ENCODE peak calls at places on chromosomes 2 and 18, in nine cellular contexts. F is endodermal cell, Z is foreskin fibroblast, C is HCT116, I is GM12865, S is dorsolateral prefrontal cortex, K is fibroblast of lung, H is HepG2, L is suprapubic skin. E is an unnamed sample.

GRCh38 chr2:100820346-100821254 is 661 bp downstream of the NPAS2 start:
- DNase-seq in F (peak; percentile 61), Z (peak; percentile 22), C (no peak), I (no peak), S (no peak), K (no peak), H (no peak), L (peak; percentile 67), E (no peak)

GRCh38 chr2:28956890-28957289 is 24.2 kb upstream of the TOGARAM2 start:
- DNase-seq in F (peak; percentile 71), Z (peak; percentile 77), C (peak; percentile 44), I (no peak), S (no peak), K (peak; percentile 26), H (no peak), L (no peak), E (no peak)

GRCh38 chr2:6909431-6910385 is 7.5 kb upstream of the RNF144A start:
- DNase-seq in F (no peak), Z (no peak), C (no peak), I (peak; percentile 84), S (no peak), K (no peak), H (no peak), L (no peak), E (no peak)

GRCh38 chr2:220466251-220466691 is 838.8 kb downstream of the SLC4A3 start:
- DNase-seq in F (no peak), Z (peak; percentile 49), C (no peak), I (no peak), S (no peak), K (peak; percentile 9), H (no peak), L (no peak), E (no peak)

GRCh38 chr2:97868986-97869721 is 126.6 kb downstream of the TMEM131 start:
- DNase-seq in F (peak; percentile 61), Z (peak; percentile 97), C (peak; percentile 98), I (no peak), S (no peak), K (peak; percentile 94), H (peak; percentile 87), L (no peak), E (no peak)

GRCh38 chr2:11669454-11670291 is at the start of gene NTSR2:
- DNase-seq in F (peak; percentile 94), Z (peak; percentile 83), C (no peak), I (no peak), S (peak; percentile 77), K (peak; percentile 67), H (peak; percentile 51), L (no peak), E (no peak)

GRCh38 chr2:122179492-122180070 is 424.1 kb downstream of the TSN start:
- DNase-seq in F (no peak), Z (no peak), C (no peak), I (no peak), S (no peak), K (no peak), H (no peak), L (no peak), E (no peak)

GRCh38 chr2:240238786-240239185 is 98.3 kb upstream of the OTOS start:
- DNase-seq in F (no peak), Z (no peak), C (no peak), I (no peak), S (no peak), K (no peak), H (no peak), L (no peak), E (peak; percentile 27)

GRCh38 chr2:1622521-1623200 is 121.7 kb downstream of the PXDN start:
- DNase-seq in F (peak; percentile 49), Z (no peak), C (no peak), I (no peak), S (no peak), K (no peak), H (no peak), L (no peak), E (no peak)

GRCh38 chr2:36060133-36060532 is 295.4 kb upstream of the CRIM1 start:
- DNase-seq in F (no peak), Z (no peak), C (no peak), I (no peak), S (no peak), K (no peak), H (no peak), L (no peak), E (no peak)

GRCh38 chr2:15640291-15640711 is 48.6 kb downstream of the DDX1 start:
- DNase-seq in F (no peak), Z (peak; percentile 80), C (no peak), I (no peak), S (no peak), K (peak; percentile 76), H (peak; percentile 43), L (no peak), E (no peak)

GRCh38 chr2:101446869-101447268 is 28.0 kb downstream of the RFX8 start:
- DNase-seq in F (no peak), Z (peak; percentile 86), C (no peak), I (no peak), S (no peak), K (peak; percentile 61), H (no peak), L (no peak), E (no peak)

GRCh38 chr2:69667805-69668382 is 24.4 kb upstream of the AAK1 start:
- DNase-seq in F (peak; percentile 49), Z (peak; percentile 19), C (no peak), I (no peak), S (no peak), K (no peak), H (no peak), L (no peak), E (no peak)

GRCh38 chr2:198387677-198388076 is 583.3 kb downstream of the PLCL1 start:
- DNase-seq in F (no peak), Z (no peak), C (no peak), I (no peak), S (no peak), K (no peak), H (no peak), L (no peak), E (no peak)

GRCh38 chr2:17851731-17852585 is 26.5 kb upstream of the KCNS3 start:
- DNase-seq in F (peak; percentile 82), Z (peak; percentile 86), C (peak; percentile 51), I (peak; percentile 63), S (peak; percentile 69), K (peak; percentile 74), H (peak; percentile 45), L (no peak), E (no peak)

GRCh38 chr2:181959508-181959907 is 26.1 kb upstream of the PPP1R1C start:
- DNase-seq in F (no peak), Z (peak; percentile 36), C (no peak), I (no peak), S (no peak), K (no peak), H (no peak), L (no peak), E (no peak)

GRCh38 chr2:226635221-226635620 is 164.4 kb downstream of the IRS1 start:
- DNase-seq in F (no peak), Z (no peak), C (no peak), I (no peak), S (no peak), K (no peak), H (no peak), L (no peak), E (no peak)
- TF ChIP-seq CTCF in F (no peak), Z (no peak), C (no peak), I (no peak), S (no peak), K (no peak), H (no peak), L (no peak), E (no peak)

GRCh38 chr18:49247786-49248185 is 212.7 kb downstream of the DYM start:
- DNase-seq in F (no peak), Z (peak; percentile 57), C (no peak), I (no peak), S (no peak), K (no peak), H (no peak), L (no peak), E (no peak)

GRCh38 chr18:49251451-49251850 is 209.0 kb downstream of the DYM start:
- DNase-seq in F (no peak), Z (no peak), C (no peak), I (no peak), S (no peak), K (no peak), H (no peak), L (no peak), E (no peak)

GRCh38 chr18:49249523-49249922 is 210.9 kb downstream of the DYM start:
- DNase-seq in F (no peak), Z (peak; percentile 90), C (no peak), I (no peak), S (no peak), K (peak; percentile 84), H (no peak), L (no peak), E (no peak)

GRCh38 chr18:49250819-49251388 is 209.5 kb downstream of the DYM start:
- DNase-seq in F (no peak), Z (peak; percentile 52), C (no peak), I (peak; percentile 18), S (no peak), K (peak; percentile 50), H (peak; percentile 23), L (no peak), E (no peak)
- TF ChIP-seq CTCF in F (peak; percentile 76), Z (peak; percentile 60), C (peak; percentile 58), I (peak; percentile 27), S (peak; percentile 53), K (peak; percentile 52), H (peak; percentile 60), L (no peak), E (peak; percentile 70)

GRCh38 chr2:85827879-85828569 is 60.8 kb downstream of the ST3GAL5 start:
- DNase-seq in F (peak; percentile 55), Z (no peak), C (no peak), I (no peak), S (no peak), K (no peak), H (no peak), L (no peak), E (no peak)

GRCh38 chr2:85828725-85829124 is 60.1 kb downstream of the ST3GAL5 start:
- DNase-seq in F (no peak), Z (no peak), C (no peak), I (no peak), S (no peak), K (peak; percentile 45), H (no peak), L (no peak), E (no peak)

GRCh38 chr2:85831735-85832134 is 57.1 kb downstream of the ST3GAL5 start:
- DNase-seq in F (no peak), Z (no peak), C (no peak), I (peak; percentile 23), S (no peak), K (no peak), H (no peak), L (no peak), E (no peak)

GRCh38 chr2:85826990-85827878 is 61.6 kb downstream of the ST3GAL5 start:
- DNase-seq in F (peak; percentile 92), Z (peak; percentile 80), C (peak; percentile 27), I (peak; percentile 74), S (peak; percentile 83), K (peak; percentile 52), H (peak; percentile 48), L (peak; percentile 87), E (peak; percentile 82)

GRCh38 chr2:85830645-85831044 is 58.1 kb downstream of the ST3GAL5 start:
- DNase-seq in F (no peak), Z (no peak), C (no peak), I (peak; percentile 42), S (no peak), K (no peak), H (no peak), L (no peak), E (no peak)
- TF ChIP-seq CTCF in F (no peak), Z (no peak), C (peak; percentile 20), I (peak; percentile 30), S (no peak), K (no peak), H (peak; percentile 3), L (no peak), E (no peak)

GRCh38 chr2:59690849-59691248 is 862.6 kb downstream of the BCL11A start:
- DNase-seq in F (no peak), Z (no peak), C (no peak), I (no peak), S (no peak), K (no peak), H (no peak), L (no peak), E (no peak)
- TF ChIP-seq CTCF in F (no peak), Z (no peak), C (no peak), I (no peak), S (no peak), K (no peak), H (no peak), L (no peak), E (no peak)